ENCODE peak calls at places on chromosome 1, in nine cellular contexts. G is esophagus squamous epithelium, Q is transverse colon, M is upper lobe of right lung, N is PC-9, D is heart left ventricle, P is A673, W is neural progenitor cell, Y is MM.1S. O is an unnamed sample. For H3K27me3, the result is how much of the 10 kb centered on the place peaks cover.

GRCh38 chr1:234621657-234622335 is 11.8 kb upstream of the IRF2BP2 start:
- DNase-seq in N (no peak), G (no peak), D (no peak), M (no peak), Q (no peak), W (no peak), P (no peak), Y (no peak), O (no peak)

GRCh38 chr1:25131794-25132193 is 100.5 kb downstream of the SYF2 start:
- DNase-seq in W (no peak), Y (no peak), Q (no peak), N (no peak), M (no peak), P (no peak), G (no peak), D (no peak), O (no peak)

GRCh38 chr1:9809122-9809521 is 14.6 kb downstream of the CLSTN1 start:
- DNase-seq in P (no peak), G (no peak), W (no peak), D (no peak), Y (no peak), N (no peak), M (peak), Q (no peak), O (no peak)

GRCh38 chr1:243855616-243856318 is 5.7 kb upstream of the AKT3 start:
- DNase-seq in W (peak), Y (no peak), N (no peak), P (no peak), D (no peak), G (no peak), M (no peak), Q (no peak), O (no peak)

GRCh38 chr1:55060133-55060999 is 21.0 kb downstream of the PCSK9 start:
- DNase-seq in G (no peak), Q (no peak), Y (no peak), W (no peak), M (no peak), D (no peak), P (no peak), N (no peak), O (no peak)

GRCh38 chr1:182809414-182809957 is 19.9 kb downstream of the NPL start:
- DNase-seq in P (no peak), Q (no peak), W (no peak), M (no peak), D (no peak), Y (no peak), G (no peak), N (no peak), O (no peak)

GRCh38 chr1:200897188-200897710 is 2.5 kb downstream of the INAVA start:
- DNase-seq in W (no peak), N (no peak), G (no peak), D (no peak), M (no peak), Y (no peak), Q (no peak), P (no peak), O (no peak)

GRCh38 chr1:11617314-11617713 is 36.9 kb downstream of the FBXO2 start:
- DNase-seq in W (no peak), N (no peak), P (no peak), Y (no peak), Q (no peak), D (no peak), G (no peak), M (no peak), O (no peak)

GRCh38 chr1:168291222-168291824 is 10.6 kb downstream of the TBX19 start:
- DNase-seq in D (no peak), G (no peak), M (no peak), W (no peak), Q (no peak), N (no peak), Y (peak), P (no peak), O (no peak)

GRCh38 chr1:163747855-163748254 is 426.1 kb downstream of the NUF2 start:
- DNase-seq in D (no peak), W (peak), P (no peak), Y (no peak), M (no peak), N (no peak), Q (no peak), G (no peak), O (no peak)

GRCh38 chr1:232868793-232869491 is 63.7 kb downstream of the MAP10 start:
- DNase-seq in M (no peak), P (peak), D (peak), Y (no peak), N (peak), G (no peak), Q (no peak), W (no peak), O (no peak)

GRCh38 chr1:228061411-228062084 is 21.0 kb upstream of the ARF1 start:
- DNase-seq in M (peak), N (no peak), D (peak), W (no peak), Q (no peak), G (no peak), Y (no peak), P (no peak), O (no peak)

GRCh38 chr1:236535190-236535589 is 11.4 kb downstream of the LGALS8 start:
- DNase-seq in W (no peak), Q (no peak), Y (no peak), N (no peak), P (no peak), D (no peak), M (no peak), G (no peak), O (no peak)

GRCh38 chr1:117793396-117793795 is 136.0 kb downstream of the GDAP2 start:
- DNase-seq in D (no peak), P (no peak), G (no peak), M (no peak), N (no peak), Q (no peak), Y (no peak), W (no peak), O (no peak)

GRCh38 chr1:53328009-53328489 is at the start of gene LRP8:
- DNase-seq in Y (peak), G (peak), N (peak), Q (peak), M (peak), P (peak), D (peak), W (peak), O (peak)

GRCh38 chr1:99728494-99729235 is 37.8 kb downstream of the FRRS1 start:
- DNase-seq in P (peak), N (no peak), D (peak), M (no peak), G (no peak), Q (no peak), Y (no peak), W (peak), O (no peak)

GRCh38 chr1:111592389-111593361 is 26.9 kb upstream of the RAP1A start:
- DNase-seq in N (peak), Y (peak), Q (peak), G (peak), P (peak), D (peak), M (peak), W (peak), O (peak)

GRCh38 chr1:35640380-35641232 is 720 bp downstream of the PSMB2 start:
- DNase-seq in M (no peak), G (no peak), D (no peak), P (peak), N (peak), W (no peak), Y (no peak), Q (no peak), O (peak)

GRCh38 chr1:32741417-32742131 is 39.0 kb upstream of the SYNC start:
- DNase-seq in Y (peak), D (no peak), G (no peak), N (no peak), Q (peak), M (peak), W (peak), P (no peak), O (no peak)

GRCh38 chr1:44947060-44947773 is 39.2 kb downstream of the EIF2B3 start:
- DNase-seq in N (no peak), Q (no peak), M (no peak), P (no peak), D (peak), Y (no peak), W (no peak), G (no peak), O (no peak)

GRCh38 chr1:246333855-246334254 is 173.2 kb downstream of the SMYD3 start:
- DNase-seq in N (no peak), W (no peak), P (no peak), G (no peak), D (no peak), Y (no peak), Q (no peak), M (no peak), O (no peak)

GRCh38 chr1:198902616-198903140 is 263.8 kb downstream of the PTPRC start:
- DNase-seq in W (peak), N (no peak), D (peak), P (peak), M (no peak), Y (no peak), G (no peak), Q (no peak), O (no peak)

GRCh38 chr1:220038640-220039039 is 7.7 kb downstream of the EPRS1 start:
- DNase-seq in P (no peak), W (no peak), M (no peak), N (no peak), Q (no peak), D (no peak), G (no peak), Y (no peak), O (no peak)

GRCh38 chr1:93701619-93702018 is 20.0 kb upstream of the BCAR3 start:
- DNase-seq in P (no peak), D (no peak), Q (no peak), Y (no peak), G (no peak), M (peak), W (no peak), N (peak), O (peak)

GRCh38 chr1:24107462-24108225 is 4.3 kb downstream of the MYOM3 start:
- DNase-seq in M (no peak), G (no peak), N (peak), Y (no peak), P (no peak), W (no peak), Q (peak), D (no peak), O (no peak)

GRCh38 chr1:67250051-67250653 is 57.5 kb upstream of the IL12RB2 start:
- DNase-seq in Y (no peak), M (no peak), W (peak), D (no peak), N (no peak), Q (no peak), G (no peak), P (peak), O (no peak)

GRCh38 chr1:3611170-3612019 is at the start of gene MEGF6:
- DNase-seq in G (no peak), M (peak), Q (peak), P (peak), W (peak), D (peak), N (peak), Y (no peak), O (no peak)

GRCh38 chr1:218582646-218583045 is 237.5 kb downstream of the TGFB2 start:
- DNase-seq in G (no peak), Q (no peak), N (no peak), M (no peak), Y (no peak), D (no peak), W (no peak), P (no peak), O (no peak)

GRCh38 chr1:8239306-8240023 is 78.4 kb upstream of the SLC45A1 start:
- DNase-seq in Q (peak), D (no peak), M (peak), G (no peak), Y (no peak), N (peak), W (peak), P (no peak), O (no peak)

GRCh38 chr1:116690809-116691323 is 23.3 kb upstream of the IGSF3 start:
- DNase-seq in Y (no peak), W (no peak), G (no peak), D (no peak), M (no peak), P (peak), Q (no peak), N (no peak), O (no peak)

GRCh38 chr1:169933999-169934725 is 40.5 kb upstream of the SCYL3 start:
- DNase-seq in N (peak), M (no peak), P (no peak), Q (peak), Y (no peak), G (no peak), W (no peak), D (no peak), O (no peak)

GRCh38 chr1:208136459-208137143 is 107.6 kb downstream of the PLXNA2 start:
- DNase-seq in W (no peak), M (no peak), Y (no peak), G (no peak), Q (no peak), N (no peak), D (no peak), P (no peak), O (no peak)

GRCh38 chr1:27388337-27389005 is 4.0 kb upstream of the GPR3 start:
- DNase-seq in G (no peak), D (peak), M (peak), Q (peak), Y (peak), W (peak), N (peak), P (peak), O (no peak)

GRCh38 chr1:45545019-45545493 is 5.6 kb upstream of the AKR1A1 start:
- DNase-seq in N (no peak), Y (no peak), P (no peak), Q (no peak), W (no peak), M (no peak), G (no peak), D (no peak), O (peak)

GRCh38 chr1:217431395-217431794 is 199.5 kb downstream of the GPATCH2 start:
- DNase-seq in W (no peak), P (no peak), G (no peak), Y (no peak), N (no peak), Q (no peak), D (no peak), M (no peak), O (no peak)

DNA sequence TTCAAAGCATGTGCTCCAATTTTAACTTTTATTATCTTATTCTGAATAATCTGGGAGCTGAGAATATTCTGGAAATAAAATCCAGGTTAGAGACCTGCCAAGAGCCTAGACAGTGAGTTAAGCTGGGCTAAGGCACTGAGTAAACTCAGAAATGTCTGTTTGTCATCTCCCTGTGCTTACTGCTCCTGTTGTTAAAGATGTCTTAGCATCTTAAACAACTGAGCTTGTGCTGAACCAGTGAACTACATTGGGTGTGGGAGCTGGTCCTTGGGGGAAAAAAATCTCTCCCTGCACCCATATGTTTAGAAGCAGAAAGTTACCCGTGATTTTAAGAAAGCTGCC is 25.0 kb upstream of the AHCYL1 start:
- DNase-seq in P (no peak), Y (no peak), W (no peak), G (no peak), Q (no peak), D (no peak), M (no peak), N (no peak), O (no peak)
- H3K27me3 ChIP-seq in P (under half), Y (under half), W (under half), G (under half), Q (under half), D (under half), M (under half), N (under half), O (under half)

GRCh38 chr1:178155478-178156255 is 61.8 kb downstream of the RASAL2 start:
- DNase-seq in M (no peak), P (no peak), G (no peak), N (no peak), Y (no peak), W (no peak), Q (no peak), D (no peak), O (no peak)

GRCh38 chr1:178146456-178146855 is 52.6 kb downstream of the RASAL2 start:
- DNase-seq in N (no peak), P (no peak), D (no peak), M (no peak), G (no peak), W (no peak), Q (no peak), Y (no peak), O (no peak)

GRCh38 chr1:178150610-178151009 is 56.7 kb downstream of the RASAL2 start:
- DNase-seq in P (no peak), D (no peak), M (no peak), Y (no peak), N (no peak), G (no peak), Q (no peak), W (no peak), O (no peak)

DNA sequence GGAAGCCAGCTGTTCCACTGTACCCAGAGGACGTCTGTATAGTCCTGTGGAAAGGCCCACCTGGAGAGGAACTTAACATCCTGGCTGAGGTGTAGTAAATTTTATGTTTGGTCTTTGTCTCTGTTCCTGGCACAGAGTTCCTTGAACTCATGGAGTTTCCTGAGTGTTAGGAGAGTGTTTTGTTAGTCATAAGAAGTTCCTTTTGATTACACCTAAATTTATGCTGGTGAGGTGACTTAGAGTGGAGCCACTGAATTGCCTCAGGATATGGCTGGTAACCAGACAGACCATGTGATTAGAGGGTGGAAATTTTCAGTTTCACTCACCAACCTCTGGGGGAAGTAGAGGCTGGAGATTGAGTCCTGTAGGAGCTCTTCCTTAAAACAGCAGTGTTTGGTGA is 57.9 kb downstream of the RASAL2 start:
- DNase-seq in W (no peak), P (no peak), N (no peak), M (no peak), Q (no peak), D (no peak), G (no peak), Y (no peak), O (no peak)
- TF ChIP-seq CTCF in W (no peak), P (no peak), N (no peak), M (no peak), Q (no peak), D (no peak), G (no peak), Y (no peak), O (no peak)

GRCh38 chr1:153968972-153969371 is 1.3 kb downstream of the CREB3L4 start:
- DNase-seq in D (no peak), G (no peak), W (no peak), M (no peak), N (no peak), P (no peak), Y (no peak), Q (no peak), O (no peak)
- H3K4me3 ChIP-seq in D (no peak), G (no peak), W (peak), M (no peak), N (peak), P (peak), Y (no peak), Q (no peak), O (no peak)

DNA sequence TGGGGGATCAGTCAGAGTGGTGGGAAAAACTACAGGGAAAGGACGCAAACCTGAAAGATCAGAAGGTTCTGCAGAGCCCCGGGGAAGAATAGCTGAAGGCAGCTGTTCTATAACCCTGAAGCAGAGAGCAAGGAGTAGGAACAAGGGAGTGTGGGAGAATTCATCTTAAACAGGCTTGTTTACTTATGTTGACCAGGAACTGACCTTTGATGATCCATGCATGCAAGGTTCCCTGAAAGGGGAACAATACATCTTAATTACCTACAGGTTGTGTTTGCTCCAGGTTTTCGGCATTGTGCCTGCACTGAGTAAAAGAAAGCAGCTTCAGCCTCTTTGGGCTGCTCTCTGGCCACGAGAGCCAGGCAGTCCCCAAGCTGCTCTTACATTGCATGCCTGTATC is 18.7 kb upstream of the FAM43B start:
- DNase-seq in W (no peak), D (no peak), M (no peak), G (no peak), N (no peak), Y (no peak), Q (no peak), P (no peak), O (no peak)
- H3K27me3 ChIP-seq in W (half or more), D (under half), M (under half), G (under half), N (under half), Y (half or more), Q (half or more), P (half or more), O (under half)

GRCh38 chr1:76379506-76379905 is 305.0 kb downstream of the ST6GALNAC3 start:
- DNase-seq in Y (no peak), M (no peak), P (no peak), Q (no peak), G (no peak), D (no peak), N (no peak), W (peak), O (no peak)
- TF ChIP-seq CTCF in Y (no peak), M (no peak), P (no peak), Q (no peak), G (no peak), D (no peak), N (no peak), W (no peak), O (no peak)

O was measured in GM06990.